ENCODE peak calls at places on chromosomes 16 and 17, in five cellular contexts. K is left lung, W is ascending aorta, N is Peyer's patch, X is hepatocyte. M is an unnamed sample.

GRCh38 chr16:75114946-75115825 is 1.4 kb downstream of the LDHD start:
- DNase-seq in N (no peak), X (no peak), K (no peak), W (no peak), M (no peak)

GRCh38 chr16:15484662-15485061 is 50.3 kb downstream of the BMERB1 start:
- DNase-seq in W (no peak), N (no peak), X (no peak), K (no peak), M (no peak)

GRCh38 chr16:23362460-23363317 is 60.6 kb downstream of the SCNN1B start:
- DNase-seq in W (no peak), K (peak; percentile 76), N (no peak), X (peak; percentile 46), M (peak; percentile 21)

GRCh38 chr17:42553161-42553818 is 567 bp downstream of the HSD17B1 start:
- DNase-seq in X (no peak), K (no peak), W (no peak), N (no peak), M (no peak)

GRCh38 chr17:16199093-16199492 is 16.2 kb downstream of the NCOR1 start:
- DNase-seq in N (no peak), X (no peak), W (no peak), K (no peak), M (no peak)

GRCh38 chr17:81608082-81608481 is 28.8 kb downstream of the NPLOC4 start:
- DNase-seq in W (no peak), X (no peak), N (no peak), K (no peak), M (no peak)

GRCh38 chr16:5215911-5216310 is 118.3 kb upstream of the EEF2KMT start:
- DNase-seq in K (no peak), X (peak; percentile 30), N (no peak), W (no peak), M (no peak)

GRCh38 chr17:78462148-78462547 is 83.7 kb downstream of the PGS1 start:
- DNase-seq in W (no peak), K (no peak), N (no peak), X (no peak), M (no peak)

GRCh38 chr16:56789360-56789759 is 59.4 kb downstream of the NUP93 start:
- DNase-seq in X (peak; percentile 36), K (peak; percentile 46), W (no peak), N (no peak), M (peak; percentile 59)

GRCh38 chr17:28949185-28950016 is 1.9 kb downstream of the PHF12 start:
- DNase-seq in W (peak; percentile 78), K (peak; percentile 76), N (peak; percentile 63), X (peak; percentile 73), M (peak; percentile 61)

GRCh38 chr17:81299846-81300585 is 4.9 kb upstream of the SLC38A10 start:
- DNase-seq in K (no peak), N (no peak), X (no peak), W (no peak), M (no peak)

GRCh38 chr17:81277938-81278693 is 17.0 kb downstream of the SLC38A10 start:
- DNase-seq in K (no peak), W (no peak), X (no peak), N (no peak), M (no peak)

GRCh38 chr17:27462149-27462548 is 5.9 kb downstream of the KSR1 start:
- DNase-seq in X (no peak), K (no peak), W (no peak), N (no peak), M (no peak)

GRCh38 chr17:82948957-82949356 is 109.1 kb upstream of the ZNF750 start:
- DNase-seq in N (no peak), K (no peak), X (no peak), W (no peak), M (no peak)

GRCh38 chr17:2982854-2983636 is 80.4 kb downstream of the OR1D5 start:
- DNase-seq in W (peak; percentile 83), X (peak; percentile 73), K (peak; percentile 60), N (no peak), M (no peak)
- TF ChIP-seq CTCF in W (peak; percentile 45), X (peak; percentile 25), K (no peak), N (peak; percentile 4), M (no peak)

DNA sequence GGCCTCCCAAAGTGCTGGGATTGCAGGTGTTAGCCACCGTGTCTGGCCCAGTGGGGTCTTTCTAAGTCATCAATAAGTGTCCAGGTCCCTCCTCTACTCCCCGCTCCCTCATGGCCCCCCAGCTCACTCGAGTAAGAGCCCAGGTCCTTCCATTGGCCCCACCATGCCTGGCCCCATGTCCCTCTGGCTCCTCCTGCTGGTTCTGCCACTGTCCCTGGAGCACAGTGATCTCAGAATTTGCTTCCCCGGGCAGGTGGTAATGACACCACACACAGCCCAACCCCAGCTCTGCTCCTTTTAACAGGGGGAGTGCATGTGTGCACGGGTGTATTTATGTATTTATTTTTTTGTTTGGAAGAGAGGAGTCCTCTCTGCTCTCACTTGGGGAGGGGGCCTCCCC is 19.6 kb downstream of the MGAT5B start:
- DNase-seq in K (no peak), X (no peak), W (no peak), N (no peak), M (no peak)
- TF ChIP-seq CTCF in K (no peak), X (no peak), W (no peak), N (no peak), M (no peak)

DNA sequence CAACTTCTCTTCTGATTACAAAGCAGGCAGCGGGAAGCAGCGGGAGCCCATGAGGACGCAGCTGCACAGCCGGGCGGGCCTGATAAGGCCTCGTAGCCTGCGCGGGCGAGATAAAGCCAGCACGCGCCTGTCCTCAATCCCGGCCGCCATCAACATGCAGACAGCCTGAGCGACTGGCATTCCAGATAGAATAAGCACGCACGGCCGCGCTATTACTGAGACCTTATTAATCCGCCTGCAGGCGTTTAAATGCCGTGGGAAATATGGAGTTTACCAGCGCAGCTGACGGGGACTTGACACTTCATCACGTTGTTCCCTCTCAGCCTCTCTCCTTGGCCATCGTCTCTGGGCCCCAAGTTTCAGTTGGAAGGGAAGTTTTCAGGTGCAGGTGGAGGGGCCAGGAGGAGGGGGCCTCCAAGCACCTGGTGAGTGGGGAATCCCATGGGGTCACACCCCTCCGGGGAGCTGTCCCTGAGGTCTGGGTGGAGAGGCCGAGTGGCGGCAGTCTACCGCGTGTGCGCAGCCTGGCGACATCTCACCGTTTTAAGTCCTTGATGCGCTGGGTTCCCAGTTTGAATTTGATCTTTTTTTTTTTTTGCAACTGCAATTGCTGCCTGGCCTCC is 27.3 kb upstream of the CBFA2T3 start:
- DNase-seq in N (no peak), X (peak; percentile 39), K (no peak), W (no peak), M (no peak)
- TF ChIP-seq CTCF in N (no peak), X (no peak), K (no peak), W (no peak), M (no peak)

DNA sequence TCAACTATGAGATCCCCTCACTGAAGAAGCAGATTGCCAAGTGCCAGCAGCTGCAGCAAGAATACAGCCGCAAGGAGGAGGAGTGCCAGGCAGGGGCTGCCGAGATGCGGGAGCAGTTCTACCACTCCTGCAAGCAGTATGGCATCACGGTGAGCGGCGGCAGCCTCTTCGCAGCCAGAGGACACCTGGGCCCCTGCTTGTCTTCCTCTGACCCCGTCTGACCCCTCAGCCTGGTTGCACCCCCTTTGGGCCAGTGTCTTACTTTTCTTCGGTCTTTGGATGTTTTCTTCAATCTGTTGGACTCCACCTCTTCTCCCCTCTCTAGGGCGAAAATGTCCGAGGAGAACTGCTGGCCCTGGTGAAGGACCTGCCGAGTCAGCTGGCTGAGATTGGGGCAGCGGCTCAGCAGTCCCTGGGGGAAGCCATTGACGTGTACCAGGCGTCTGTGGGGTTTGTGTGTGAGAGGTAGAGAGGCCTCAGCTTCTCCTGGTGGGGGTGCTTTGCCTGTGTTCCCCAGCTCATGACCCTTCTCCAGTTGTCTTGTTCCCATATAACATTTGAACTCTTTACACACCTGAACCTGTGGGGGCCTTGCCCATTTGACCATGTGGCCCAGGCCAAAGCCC is 4.4 kb downstream of the CDK5RAP3 start:
- DNase-seq in W (no peak), X (no peak), K (no peak), N (no peak), M (no peak)
- TF ChIP-seq CTCF in W (no peak), X (no peak), K (no peak), N (no peak), M (no peak)

GRCh38 chr17:8222380-8222629 is 11.9 kb upstream of the AURKB start:
- DNase-seq in W (no peak), X (no peak), N (peak; percentile 81), K (no peak), M (no peak)
- TF ChIP-seq CTCF in W (no peak), X (no peak), N (no peak), K (no peak), M (no peak)

GRCh38 chr16:48041861-48042435 is 113.8 kb downstream of the ABCC12 start:
- DNase-seq in X (peak; percentile 19), N (no peak), K (no peak), W (no peak), M (peak; percentile 27)
- TF ChIP-seq CTCF in X (peak; percentile 17), N (no peak), K (no peak), W (no peak), M (no peak)

DNA sequence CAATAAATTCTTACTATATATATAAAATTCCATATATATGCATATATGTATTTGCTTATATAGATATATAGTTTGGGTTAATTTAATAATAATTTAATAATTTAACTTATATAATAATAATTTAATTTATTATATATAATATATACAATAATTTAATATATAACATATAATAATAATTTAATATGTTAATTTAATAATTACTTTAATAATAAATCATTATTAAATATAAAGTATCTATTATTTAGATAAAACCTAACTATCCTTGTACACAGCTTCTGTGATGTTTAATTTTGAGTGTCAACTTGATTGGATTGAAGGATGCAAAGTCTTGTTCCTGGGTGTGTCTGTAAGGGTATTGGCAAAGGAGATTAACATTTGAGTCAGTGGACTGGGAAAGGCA is 40.6 kb upstream of the CDH13 start:
- DNase-seq in X (no peak), W (no peak), K (no peak), N (no peak), M (no peak)
- TF ChIP-seq CTCF in X (no peak), W (no peak), K (no peak), N (no peak), M (no peak)

GRCh38 chr17:53148058-53148457 is 674.7 kb upstream of the KIF2B start:
- DNase-seq in K (no peak), W (no peak), N (no peak), X (no peak), M (no peak)

DNA sequence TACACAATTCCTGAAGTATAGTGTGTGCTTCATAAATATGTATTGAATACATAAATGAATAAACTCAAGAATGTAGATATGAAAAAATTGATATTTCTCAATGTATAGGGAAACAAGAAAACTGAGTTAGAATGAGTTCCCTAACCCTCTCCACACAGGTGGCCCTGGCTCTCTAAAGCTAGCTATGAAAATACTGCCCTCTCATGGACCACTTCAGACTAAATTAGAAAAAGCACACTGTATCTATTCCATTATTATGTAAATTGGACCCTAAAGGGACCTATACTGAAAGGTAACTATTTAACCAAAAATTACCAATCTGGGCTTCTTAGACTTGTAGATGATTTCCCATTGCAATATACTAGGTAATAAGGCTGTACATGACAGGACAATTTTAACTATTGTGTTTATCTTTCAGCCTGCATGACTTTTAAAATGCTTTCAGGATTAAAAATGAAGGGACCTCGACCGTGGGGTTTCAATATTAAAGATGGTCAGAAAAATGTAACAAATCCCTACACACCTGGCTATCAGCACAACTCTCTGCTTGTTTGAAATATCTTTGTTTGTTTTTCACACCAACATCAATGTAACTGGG is 672.5 kb upstream of the KIF2B start:
- DNase-seq in X (peak; percentile 43), W (no peak), K (no peak), N (no peak), M (no peak)
- TF ChIP-seq CTCF in X (peak; percentile 55), W (no peak), K (no peak), N (no peak), M (no peak)

M was measured in Calu3.